ENCODE peak calls at places on chromosomes 16 and 17, in nine cellular contexts. G is epithelial cell of esophagus, L is HL-60, C is cardiac muscle cell, I is testis, Z is NB4, E is K562, M is fibroblast of pulmonary artery, O is choroid plexus epithelial cell. P is an unnamed sample.

GRCh38 chr16:87956169-87956770 is 5.0 kb downstream of the BANP start:
- DNase-seq in G (peak; percentile 34), L (no peak), C (peak; percentile 22), I (peak; percentile 51), Z (peak; percentile 80), E (peak; percentile 38), M (peak; percentile 76), O (peak; percentile 74), P (peak; percentile 40)

GRCh38 chr17:66462010-66462409 is 159.6 kb downstream of the PRKCA start:
- DNase-seq in G (no peak), L (no peak), C (no peak), I (no peak), Z (peak; percentile 59), E (no peak), M (no peak), O (no peak), P (no peak)

GRCh38 chr16:90046122-90046970 is 27.1 kb upstream of the DBNDD1 start:
- DNase-seq in G (no peak), L (no peak), C (no peak), I (no peak), Z (no peak), E (peak; percentile 86), M (no peak), O (no peak), P (peak; percentile 94)

GRCh38 chr16:78098544-78099371 is 696 bp upstream of the WWOX start:
- DNase-seq in G (no peak), L (no peak), C (no peak), I (no peak), Z (peak; percentile 24), E (no peak), M (no peak), O (no peak), P (no peak)

GRCh38 chr16:14454391-14454790 is 175.7 kb downstream of the PARN start:
- DNase-seq in G (no peak), L (no peak), C (no peak), I (no peak), Z (no peak), E (no peak), M (peak; percentile 39), O (peak; percentile 42), P (no peak)

GRCh38 chr16:59330030-59330670 is 596.0 kb upstream of the GOT2 start:
- DNase-seq in G (no peak), L (no peak), C (no peak), I (no peak), Z (no peak), E (no peak), M (no peak), O (peak; percentile 50), P (no peak)

GRCh38 chr17:71460943-71461342 is 659.9 kb upstream of the SOX9 start:
- DNase-seq in G (peak; percentile 49), L (no peak), C (peak; percentile 23), I (peak; percentile 58), Z (peak; percentile 11), E (no peak), M (peak; percentile 58), O (peak; percentile 71), P (peak; percentile 85)

GRCh38 chr16:69049146-69049545 is 56.3 kb upstream of the HAS3 start:
- DNase-seq in G (peak; percentile 21), L (no peak), C (no peak), I (no peak), Z (no peak), E (no peak), M (peak; percentile 68), O (peak; percentile 83), P (no peak)

GRCh38 chr17:19000531-19001011 is 4.0 kb downstream of the FAM83G start:
- DNase-seq in G (peak; percentile 94), L (no peak), C (no peak), I (no peak), Z (no peak), E (peak; percentile 24), M (peak; percentile 68), O (peak; percentile 56), P (no peak)

GRCh38 chr16:68406458-68407041 is 41.8 kb downstream of the SMPD3 start:
- DNase-seq in G (peak; percentile 12), L (no peak), C (no peak), I (no peak), Z (no peak), E (no peak), M (no peak), O (peak; percentile 51), P (no peak)

GRCh38 chr16:2819179-2819938 is 2.3 kb downstream of the PRSS21 start:
- DNase-seq in G (no peak), L (no peak), C (no peak), I (no peak), Z (no peak), E (no peak), M (no peak), O (no peak), P (peak; percentile 29)

GRCh38 chr17:60335289-60335688 is 56.6 kb downstream of the USP32 start:
- DNase-seq in G (no peak), L (no peak), C (no peak), I (no peak), Z (no peak), E (no peak), M (no peak), O (no peak), P (no peak)

GRCh38 chr17:80779336-80779735 is 212.3 kb upstream of the CHMP6 start:
- DNase-seq in G (no peak), L (no peak), C (no peak), I (no peak), Z (peak; percentile 93), E (no peak), M (no peak), O (no peak), P (no peak)

GRCh38 chr16:54934536-54935410 is 4.1 kb downstream of the IRX5 start:
- DNase-seq in G (peak; percentile 67), L (no peak), C (peak; percentile 90), I (no peak), Z (no peak), E (no peak), M (no peak), O (no peak), P (peak; percentile 85)

GRCh38 chr16:54936979-54937672 is 6.5 kb downstream of the IRX5 start:
- DNase-seq in G (peak; percentile 83), L (peak; percentile 30), C (peak; percentile 84), I (peak; percentile 59), Z (peak; percentile 62), E (no peak), M (no peak), O (peak; percentile 30), P (peak; percentile 92)

GRCh38 chr16:54933281-54934150 is 2.9 kb downstream of the IRX5 start:
- DNase-seq in G (peak; percentile 36), L (no peak), C (peak; percentile 46), I (no peak), Z (no peak), E (no peak), M (no peak), O (no peak), P (peak; percentile 75)

GRCh38 chr16:54936086-54936978 is 5.7 kb downstream of the IRX5 start:
- DNase-seq in G (peak; percentile 63), L (peak; percentile 30), C (peak; percentile 83), I (no peak), Z (peak; percentile 91), E (no peak), M (no peak), O (peak; percentile 40), P (peak; percentile 86)

DNA sequence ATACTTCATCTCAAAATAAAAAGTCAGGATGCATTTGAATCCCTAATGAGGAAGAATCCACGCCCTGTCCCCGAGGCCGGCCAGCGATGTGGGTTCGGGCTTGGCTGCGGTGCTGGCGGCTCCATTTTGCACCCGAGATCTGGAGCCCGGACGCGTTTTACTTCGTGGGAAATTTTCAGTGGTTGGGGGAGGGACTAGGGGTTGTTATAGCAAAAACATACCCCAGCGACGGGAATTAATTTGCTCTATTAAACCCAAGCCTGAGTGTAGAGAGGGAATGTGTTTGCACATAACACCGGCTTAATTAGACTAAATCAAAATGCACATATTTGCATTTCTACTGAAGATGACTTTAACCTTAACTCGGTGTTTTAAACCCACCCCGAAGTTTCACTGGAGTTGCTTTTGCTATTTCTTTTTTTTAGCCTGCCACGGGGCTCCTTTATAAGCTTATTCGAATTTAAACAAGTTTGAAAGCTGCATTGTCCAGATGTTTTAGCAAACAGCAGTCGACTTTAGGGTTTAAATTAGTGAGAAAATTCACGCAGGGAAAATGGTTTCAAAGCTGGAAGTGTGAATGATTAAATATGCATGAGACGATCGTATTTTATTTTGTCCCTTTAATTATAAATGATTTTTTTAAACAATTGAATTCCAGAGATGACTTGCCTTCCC is 4.9 kb downstream of the IRX5 start:
- DNase-seq in G (peak; percentile 37), L (no peak), C (no peak), I (no peak), Z (no peak), E (no peak), M (no peak), O (no peak), P (no peak)
- H3K4me3 ChIP-seq in G (peak overlapping the region; percentile 60), L (no peak overlapping the region), C (peak overlapping the region; percentile 96), I (no peak overlapping the region), Z (peak overlapping the region; percentile 46), E (no peak overlapping the region), M (no peak overlapping the region), O (no peak overlapping the region), P (peak overlapping the region; percentile 77)

DNA sequence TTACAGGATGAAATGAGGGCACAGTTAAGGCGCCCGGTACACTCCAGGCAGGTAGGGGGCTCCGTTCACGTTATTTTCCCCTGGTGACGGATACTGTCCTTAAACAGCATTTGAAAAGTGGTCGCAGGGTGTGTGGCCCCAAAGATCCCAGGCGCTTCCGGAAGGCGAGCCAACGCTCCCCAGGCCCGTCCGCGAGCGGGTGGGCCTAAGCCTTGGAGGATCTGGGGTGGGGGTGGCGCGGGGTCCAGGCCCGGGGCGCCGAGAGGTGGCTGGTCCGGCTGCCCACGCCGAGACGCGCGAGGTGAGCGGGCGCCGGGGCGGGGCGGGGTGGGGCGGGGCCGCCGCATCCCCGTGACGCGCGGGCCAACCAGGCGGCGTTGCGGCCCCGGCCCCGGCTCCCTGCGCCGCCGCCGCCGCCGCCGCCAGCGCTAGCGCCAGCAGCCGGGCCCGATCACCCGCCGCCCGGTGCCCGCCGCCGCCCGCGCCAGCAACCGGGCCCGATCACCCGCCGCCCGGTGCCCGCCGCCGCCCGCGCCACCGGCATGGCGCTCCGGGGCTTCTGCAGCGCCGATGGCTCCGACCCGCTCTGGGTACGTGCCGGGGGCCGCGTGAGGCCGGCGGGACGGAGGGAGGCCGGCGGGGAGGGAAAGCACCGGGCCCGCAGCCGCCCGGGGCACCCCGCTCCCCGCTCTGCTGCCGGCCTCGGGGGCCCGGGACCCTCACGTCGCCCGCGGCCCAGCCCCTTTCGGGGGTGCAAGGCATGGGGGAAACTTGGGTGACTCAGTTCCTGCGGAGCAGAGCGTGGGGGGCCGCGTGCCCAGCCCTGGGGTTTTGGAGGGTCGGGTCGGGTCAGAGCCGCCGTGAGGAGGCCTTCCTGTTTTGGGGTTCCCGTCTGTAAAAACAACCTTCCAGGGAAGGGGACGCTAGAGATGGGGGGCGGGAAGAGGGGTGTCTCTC is at the start of gene ABCC1:
- DNase-seq in G (peak; percentile 59), L (peak; percentile 34), C (peak; percentile 73), I (peak; percentile 49), Z (peak; percentile 56), E (peak; percentile 93), M (no peak), O (no peak), P (peak; percentile 77)
- TF ChIP-seq CTCF in G (no peak), L (no peak), C (no peak), I (no peak), Z (no peak), E (no peak), M (no peak), O (no peak), P (peak; percentile 48)

GRCh38 chr16:20073203-20074088 is at the start of gene GPR139:
- DNase-seq in G (no peak), L (no peak), C (peak; percentile 2), I (no peak), Z (no peak), E (no peak), M (no peak), O (no peak), P (peak; percentile 84)
- H3K4me3 ChIP-seq in G (no peak within 1 kb of the TSS), L (no peak within 1 kb of the TSS), C (peak within 1 kb of the TSS; percentile 14), I (no peak within 1 kb of the TSS), Z (no peak within 1 kb of the TSS), E (no peak within 1 kb of the TSS), M (no peak within 1 kb of the TSS), O (no peak within 1 kb of the TSS), P (peak within 1 kb of the TSS; percentile 77)

GRCh38 chr17:1716076-1716911 is 6.1 kb upstream of the TLCD2 start:
- DNase-seq in G (peak; percentile 100), L (peak; percentile 93), C (peak; percentile 100), I (peak; percentile 100), Z (peak; percentile 98), E (peak; percentile 89), M (peak; percentile 100), O (peak; percentile 100), P (peak; percentile 100)
- TF ChIP-seq CTCF in G (peak; percentile 35), L (no peak), C (peak; percentile 30), I (peak; percentile 41), Z (no peak), E (no peak), M (peak; percentile 11), O (peak; percentile 32), P (no peak)